ENCODE peak calls at places on chromosomes 5 and 9, in eight cellular contexts. I is HCT116; B is A172; L is T-helper 17 cell; O is endodermal cell; R is naive thymus-derived CD8-positive, alpha-beta T cell; T is HuH-7; X is foreskin fibroblast. M is an unnamed sample.

GRCh38 chr9:94014066-94014654 is 59.0 kb upstream of the BARX1 start:
- DNase-seq in I (no peak), B (peak), L (no peak), O (no peak), R (no peak), T (peak), X (peak), M (peak)

GRCh38 chr5:129906177-129906887 is 2.1 kb downstream of the CHSY3 start:
- DNase-seq in I (no peak), B (peak), L (no peak), O (peak), R (no peak), T (peak), X (peak), M (peak)

GRCh38 chr9:133978226-133979123 is 13.6 kb downstream of the VAV2 start:
- DNase-seq in I (no peak), B (no peak), L (no peak), O (no peak), R (no peak), T (peak), X (no peak), M (peak)

GRCh38 chr9:129757045-129757444 is 4.2 kb upstream of the PTGES start:
- DNase-seq in I (no peak), B (no peak), L (no peak), O (no peak), R (no peak), T (no peak), X (no peak), M (no peak)

GRCh38 chr9:83706703-83707517 is 848 bp downstream of the UBQLN1 start:
- DNase-seq in I (no peak), B (peak), L (peak), O (peak), R (peak), T (peak), X (peak), M (peak)

GRCh38 chr9:89036383-89036782 is 45.1 kb downstream of the S1PR3 start:
- DNase-seq in I (no peak), B (no peak), L (no peak), O (no peak), R (no peak), T (no peak), X (peak), M (no peak)

GRCh38 chr9:93941493-93941892 is 13.7 kb downstream of the BARX1 start:
- DNase-seq in I (no peak), B (no peak), L (no peak), O (no peak), R (no peak), T (no peak), X (no peak), M (no peak)

GRCh38 chr9:123990427-123990826 is 21.1 kb upstream of the LHX2 start:
- DNase-seq in I (no peak), B (no peak), L (no peak), O (peak), R (no peak), T (no peak), X (no peak), M (no peak)

GRCh38 chr5:76590027-76590426 is 33.2 kb downstream of the F2RL2 start:
- DNase-seq in I (no peak), B (no peak), L (no peak), O (no peak), R (no peak), T (no peak), X (no peak), M (no peak)

M was measured in HepG2.